ENCODE peak calls at places on chromosomes 2 and 18, in six cellular contexts. M is HepG2, X is uterus, B is OCI-LY7, O is suprapubic skin, U is body of pancreas. W is an unnamed sample. For H3K4me1, the result is how much of the 10 kb centered on the place peaks cover.

GRCh38 chr18:6683112-6683876 is 46.2 kb upstream of the ARHGAP28 start:
- DNase-seq in O (no peak), X (no peak), M (no peak), B (no peak), U (no peak), W (no peak)

GRCh38 chr2:171342014-171342413 is 91.8 kb downstream of the METTL8 start:
- DNase-seq in X (no peak), U (no peak), B (no peak), O (no peak), M (no peak), W (no peak)

GRCh38 chr2:146523218-146523617 is 1321.6 kb upstream of the ACVR2A start:
- DNase-seq in O (no peak), U (no peak), B (peak), M (no peak), X (no peak), W (no peak)

GRCh38 chr18:59008302-59008974 is 131.2 kb upstream of the SEC11C start:
- DNase-seq in U (no peak), X (no peak), O (no peak), B (no peak), M (no peak), W (no peak)

GRCh38 chr2:42274872-42275271 is 86.1 kb downstream of the COX7A2L start:
- DNase-seq in B (no peak), O (no peak), X (no peak), U (no peak), M (no peak), W (no peak)

GRCh38 chr18:60145776-60146175 is 226.8 kb downstream of the MC4R start:
- DNase-seq in X (no peak), U (no peak), O (no peak), B (no peak), M (no peak), W (no peak)

GRCh38 chr2:74099835-74100234 is 47.9 kb downstream of the BOLA3 start:
- DNase-seq in O (no peak), X (no peak), B (no peak), U (no peak), M (no peak), W (no peak)

GRCh38 chr2:162327134-162327769 is 8.8 kb upstream of the IFIH1 start:
- DNase-seq in U (no peak), X (no peak), B (no peak), M (no peak), O (no peak), W (no peak)

GRCh38 chr18:69787825-69788547 is 159.7 kb downstream of the CD226 start:
- DNase-seq in X (no peak), U (no peak), O (no peak), M (peak), B (no peak), W (no peak)

GRCh38 chr2:73020657-73021370 is 50.7 kb downstream of the SFXN5 start:
- DNase-seq in U (no peak), M (peak), B (no peak), X (no peak), O (no peak), W (no peak)

GRCh38 chr18:3851159-3851558 is 401.2 kb downstream of the TGIF1 start:
- DNase-seq in U (no peak), M (no peak), B (no peak), X (no peak), O (no peak), W (no peak)

GRCh38 chr2:57621984-57622383 is 424.6 kb upstream of the VRK2 start:
- DNase-seq in B (no peak), U (no peak), M (no peak), O (no peak), X (no peak), W (no peak)

GRCh38 chr2:205216092-205216491 is 466.2 kb upstream of the NRP2 start:
- DNase-seq in O (no peak), U (no peak), B (no peak), X (no peak), M (no peak), W (no peak)

GRCh38 chr2:205218056-205218455 is 464.2 kb upstream of the NRP2 start:
- DNase-seq in M (no peak), O (no peak), B (no peak), U (no peak), X (no peak), W (no peak)

GRCh38 chr2:205220559-205220958 is 461.7 kb upstream of the NRP2 start:
- DNase-seq in B (no peak), O (no peak), X (no peak), M (peak), U (no peak), W (no peak)

GRCh38 chr2:205216580-205216979 is 465.7 kb upstream of the NRP2 start:
- DNase-seq in O (no peak), B (no peak), U (no peak), M (peak), X (no peak), W (no peak)

DNA sequence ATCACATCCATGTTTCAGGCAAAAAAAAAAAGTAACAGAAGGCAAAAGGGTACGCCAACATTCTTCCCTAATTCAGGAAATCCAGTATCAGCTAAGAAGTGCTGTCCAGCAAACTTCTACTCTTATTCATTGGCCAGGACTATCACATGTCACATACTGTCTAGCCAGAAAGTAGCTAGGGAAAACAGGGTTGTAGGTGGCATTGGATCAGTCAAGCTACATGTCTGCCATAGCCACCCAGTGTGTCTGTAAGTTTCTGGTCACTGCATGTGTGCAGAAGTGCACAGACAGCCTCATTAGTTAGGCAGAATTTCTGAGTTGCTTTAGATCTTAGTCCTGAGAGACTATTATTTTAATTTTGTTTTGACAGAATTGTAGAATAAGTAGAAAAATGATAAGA is 465.3 kb upstream of the NRP2 start:
- DNase-seq in B (no peak), X (no peak), U (no peak), M (no peak), O (no peak), W (no peak)
- H3K4me1 ChIP-seq in B (under half), X (under half), U (under half), M (under half), O (under half), W (under half)

DNA sequence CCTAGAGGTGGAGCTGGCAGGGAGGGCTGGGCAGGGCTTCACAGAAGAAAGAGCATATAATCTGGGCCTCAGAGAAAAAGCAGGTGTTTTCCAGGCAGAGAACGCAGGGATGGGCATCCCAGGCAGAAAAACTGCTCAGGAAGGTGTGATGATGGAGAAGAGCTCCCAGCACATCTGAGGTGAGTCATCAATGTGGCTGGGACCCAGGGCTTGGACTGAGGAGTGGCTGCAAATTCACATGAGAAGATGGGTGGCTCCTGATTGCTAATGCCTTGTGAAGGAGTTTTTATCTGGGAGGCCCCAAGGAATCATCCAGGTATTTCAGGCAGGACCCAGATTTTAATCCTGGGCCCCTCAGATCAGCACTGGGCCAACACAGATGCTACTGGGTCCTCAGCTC is 10.2 kb downstream of the IL1F10 start:
- DNase-seq in M (no peak), O (no peak), X (no peak), B (no peak), U (no peak), W (no peak)
- H3K27ac ChIP-seq in M (no peak), O (peak), X (no peak), B (no peak), U (peak), W (no peak)

DNA sequence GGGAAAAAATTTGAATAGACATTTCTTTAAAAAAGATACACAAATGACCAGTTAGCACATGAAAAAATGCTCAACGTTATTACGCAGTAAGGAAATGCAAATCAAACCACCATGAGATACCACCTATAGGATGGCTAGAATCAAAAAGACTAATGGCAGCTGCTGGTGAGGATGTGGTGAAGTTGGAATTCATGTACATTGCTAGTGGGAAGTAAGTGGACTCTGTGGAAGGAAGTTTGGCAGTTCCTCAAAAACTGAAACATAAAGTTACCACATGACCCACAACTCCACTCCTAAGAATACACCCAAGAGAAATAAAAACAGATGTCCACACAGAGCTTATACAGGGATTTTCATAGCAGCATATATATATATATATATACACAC is 51.2 kb downstream of the MBP start:
- DNase-seq in U (no peak), M (no peak), B (no peak), O (no peak), X (no peak), W (no peak)
- H3K4me1 ChIP-seq in U (under half), M (under half), B (under half), O (under half), X (under half), W (under half)

GRCh38 chr2:68741238-68741637 is 6.6 kb downstream of the ARHGAP25 start:
- DNase-seq in B (peak), O (no peak), U (no peak), X (no peak), M (no peak), W (no peak)
- H3K27ac ChIP-seq in B (no peak), O (peak), U (peak), X (no peak), M (no peak), W (no peak)

GRCh38 chr2:119435953-119436297 is 4.3 kb downstream of the TMEM37 start:
- DNase-seq in M (no peak), B (no peak), X (no peak), U (no peak), O (no peak), W (no peak)

GRCh38 chr2:119438726-119439284 is 7.2 kb downstream of the TMEM37 start:
- DNase-seq in M (no peak), U (no peak), B (no peak), O (no peak), X (no peak), W (no peak)

GRCh38 chr2:119435148-119435952 is 3.7 kb downstream of the TMEM37 start:
- DNase-seq in U (no peak), X (no peak), M (no peak), B (no peak), O (no peak), W (no peak)

GRCh38 chr2:119438128-119438656 is 6.5 kb downstream of the TMEM37 start:
- DNase-seq in U (no peak), M (peak), X (no peak), B (no peak), O (no peak), W (no peak)

GRCh38 chr2:119436993-119437772 is 5.5 kb downstream of the TMEM37 start:
- DNase-seq in U (no peak), B (no peak), M (no peak), X (no peak), O (no peak), W (no peak)
- H3K4me1 ChIP-seq in U (half or more), B (under half), M (half or more), X (under half), O (under half), W (under half)

DNA sequence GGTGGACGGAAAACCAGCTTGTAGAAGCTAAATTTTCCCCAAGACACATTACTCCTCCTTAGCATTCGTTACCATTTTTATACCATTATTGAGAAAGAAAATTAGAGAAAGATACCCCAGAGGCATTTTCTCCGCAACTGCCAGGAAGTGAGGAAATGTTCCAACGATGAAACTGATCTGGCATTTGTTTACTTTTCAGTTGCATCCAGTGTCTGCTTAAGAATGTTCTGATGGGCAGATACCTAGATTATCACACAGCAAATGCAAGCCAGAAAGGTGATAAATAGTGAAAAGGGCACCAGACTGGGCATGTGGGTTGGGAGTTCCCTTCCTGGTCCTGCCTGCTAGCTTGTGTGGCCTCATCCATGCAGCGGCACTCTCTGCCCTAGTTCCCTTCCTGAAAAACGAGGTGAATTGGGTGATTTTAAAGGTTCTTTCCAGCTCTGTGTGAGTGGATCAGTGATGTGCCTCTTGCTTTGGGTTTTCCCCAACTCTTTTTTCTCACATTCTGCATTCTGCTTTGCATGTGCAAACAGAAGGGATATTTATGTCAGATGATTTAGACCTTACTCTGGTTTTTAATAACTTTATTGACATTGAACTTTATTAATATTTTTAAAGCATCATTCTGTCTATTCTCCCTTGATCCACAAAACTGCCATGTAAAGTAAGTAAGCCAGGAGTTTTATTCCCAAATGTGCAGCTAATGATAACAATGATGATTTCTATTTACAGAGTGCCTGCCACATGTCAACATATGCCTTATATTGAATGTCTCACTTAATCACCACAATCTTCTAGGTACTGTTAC is 139.6 kb downstream of the INSIG2 start:
- DNase-seq in M (no peak), X (no peak), O (no peak), U (no peak), B (no peak), W (no peak)
- H3K27ac ChIP-seq in M (no peak), X (no peak), O (no peak), U (no peak), B (no peak), W (no peak)

DNA sequence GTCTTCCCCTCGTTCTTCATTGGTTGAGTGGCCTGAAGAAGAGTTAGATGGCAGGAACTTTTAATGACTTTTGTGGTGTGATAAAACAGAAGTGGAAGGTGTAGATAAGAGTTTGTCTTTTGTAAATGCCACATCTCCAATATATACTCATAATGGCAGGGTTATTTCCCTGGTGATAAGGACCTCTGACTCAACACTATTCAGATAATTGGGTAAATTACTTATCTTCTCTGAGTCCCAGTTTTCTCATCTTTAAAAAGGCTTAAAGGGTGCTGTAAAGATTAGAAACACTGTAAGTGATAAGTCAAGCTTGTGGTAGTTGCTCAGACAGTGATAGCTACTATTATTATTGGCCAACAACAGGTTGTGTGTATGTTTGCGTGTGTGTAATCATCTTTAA is 9.5 kb downstream of the KLHL14 start:
- DNase-seq in M (no peak), U (no peak), B (no peak), O (no peak), X (no peak), W (no peak)
- H3K4me1 ChIP-seq in M (half or more), U (under half), B (under half), O (under half), X (under half), W (under half)

GRCh38 chr2:234677758-234678538 is 181.1 kb upstream of the ARL4C start:
- DNase-seq in X (no peak), B (no peak), O (peak), U (no peak), M (peak), W (no peak)
- H3K27ac ChIP-seq in X (no peak), B (no peak), O (no peak), U (no peak), M (peak), W (no peak)

W was measured in thoracic aorta.